ENCODE peak calls at places on chromosomes 16 and 17, in seven cellular contexts. A is body of pancreas; W is cardiac muscle cell; P is CD8-positive, alpha-beta T cell; X is aorta; O is A673; S is keratinocyte. C is an unnamed sample.

GRCh38 chr17:72725432-72726068 is 366.9 kb downstream of the SLC39A11 start:
- DNase-seq in A (peak; percentile 49), W (peak; percentile 69), P (peak; percentile 32), X (no peak), O (peak; percentile 60), S (peak; percentile 42), C (no peak)

GRCh38 chr17:614637-615546 is 99.7 kb downstream of the VPS53 start:
- DNase-seq in A (peak; percentile 27), W (no peak), P (no peak), X (no peak), O (no peak), S (peak; percentile 42), C (peak; percentile 78)

GRCh38 chr17:55351027-55351625 is 70.5 kb downstream of the MMD start:
- DNase-seq in A (no peak), W (peak; percentile 12), P (no peak), X (no peak), O (no peak), S (no peak), C (no peak)

GRCh38 chr16:53061256-53061655 is 6.5 kb downstream of the CHD9 start:
- DNase-seq in A (no peak), W (no peak), P (no peak), X (no peak), O (no peak), S (no peak), C (no peak)

GRCh38 chr16:3094289-3095027 is 4.6 kb downstream of the ZSCAN10 start:
- DNase-seq in A (peak; percentile 60), W (peak; percentile 63), P (peak; percentile 59), X (no peak), O (peak; percentile 74), S (no peak), C (no peak)

GRCh38 chr17:2963332-2964027 is 99.9 kb downstream of the OR1D5 start:
- DNase-seq in A (no peak), W (no peak), P (no peak), X (no peak), O (no peak), S (no peak), C (no peak)

GRCh38 chr16:78321611-78322010 is 222.2 kb downstream of the WWOX start:
- DNase-seq in A (peak; percentile 7), W (no peak), P (no peak), X (no peak), O (no peak), S (no peak), C (no peak)

GRCh38 chr16:56708418-56708817 is 21.5 kb upstream of the NUP93 start:
- DNase-seq in A (no peak), W (no peak), P (peak; percentile 72), X (no peak), O (no peak), S (no peak), C (no peak)

GRCh38 chr16:79542196-79542859 is 58.2 kb downstream of the MAF start:
- DNase-seq in A (peak; percentile 66), W (no peak), P (no peak), X (no peak), O (no peak), S (no peak), C (no peak)

GRCh38 chr16:30758988-30759461 is 2.8 kb downstream of the CFAP119 start:
- DNase-seq in A (peak; percentile 36), W (no peak), P (no peak), X (no peak), O (no peak), S (no peak), C (no peak)

GRCh38 chr17:14080847-14081251 is 11.5 kb downstream of the COX10 start:
- DNase-seq in A (no peak), W (no peak), P (no peak), X (no peak), O (no peak), S (no peak), C (no peak)

GRCh38 chr16:66248096-66248495 is 118.4 kb upstream of the CDH5 start:
- DNase-seq in A (peak; percentile 37), W (peak; percentile 90), P (no peak), X (peak; percentile 83), O (peak; percentile 61), S (no peak), C (no peak)

GRCh38 chr17:42928714-42929496 is 28.3 kb downstream of the G6PC1 start:
- DNase-seq in A (peak; percentile 86), W (peak; percentile 90), P (no peak), X (no peak), O (peak; percentile 70), S (peak; percentile 32), C (peak; percentile 20)

GRCh38 chr16:11871193-11871592 is 19.9 kb upstream of the RSL1D1 start:
- DNase-seq in A (no peak), W (peak; percentile 48), P (no peak), X (no peak), O (peak; percentile 44), S (no peak), C (no peak)

GRCh38 chr17:67105213-67105612 is 60.9 kb downstream of the CACNG1 start:
- DNase-seq in A (no peak), W (peak; percentile 80), P (no peak), X (no peak), O (no peak), S (no peak), C (peak; percentile 2)

GRCh38 chr17:51618485-51618884 is 358.1 kb downstream of the UTP18 start:
- DNase-seq in A (no peak), W (no peak), P (no peak), X (no peak), O (no peak), S (no peak), C (no peak)

GRCh38 chr17:18910881-18911280 is 41.1 kb upstream of the SLC5A10 start:
- DNase-seq in A (no peak), W (no peak), P (no peak), X (no peak), O (no peak), S (no peak), C (no peak)

GRCh38 chr16:4865231-4865860 is 18.1 kb downstream of the UBN1 start:
- DNase-seq in A (no peak), W (no peak), P (no peak), X (no peak), O (no peak), S (no peak), C (no peak)

DNA sequence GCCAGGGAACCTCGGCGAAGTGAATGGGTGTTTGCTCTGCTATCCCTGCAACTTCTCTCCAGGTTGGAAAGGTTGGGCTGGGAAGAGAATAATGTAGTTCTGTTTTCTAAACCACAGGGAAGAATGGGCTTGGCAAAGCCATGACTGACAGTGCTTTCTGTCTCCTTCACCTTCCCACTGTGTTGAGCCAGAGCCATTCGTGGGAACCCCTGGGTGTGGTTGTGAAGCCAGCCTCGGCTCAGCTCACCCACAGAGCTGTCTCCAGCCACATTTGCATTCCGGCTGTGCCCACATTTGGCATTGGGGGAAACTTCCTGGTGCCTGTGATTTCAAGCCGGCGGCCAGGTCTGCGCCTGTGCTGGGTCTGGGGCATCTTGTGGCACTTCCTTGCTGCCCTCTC is 39.9 kb downstream of the BAIAP2 start:
- DNase-seq in A (no peak), W (no peak), P (no peak), X (no peak), O (no peak), S (no peak), C (no peak)
- H3K27ac ChIP-seq in A (no peak overlapping the region), W (no peak overlapping the region), P (no peak overlapping the region), X (no peak overlapping the region), O (no peak overlapping the region), S (no peak overlapping the region), C (no peak overlapping the region)

DNA sequence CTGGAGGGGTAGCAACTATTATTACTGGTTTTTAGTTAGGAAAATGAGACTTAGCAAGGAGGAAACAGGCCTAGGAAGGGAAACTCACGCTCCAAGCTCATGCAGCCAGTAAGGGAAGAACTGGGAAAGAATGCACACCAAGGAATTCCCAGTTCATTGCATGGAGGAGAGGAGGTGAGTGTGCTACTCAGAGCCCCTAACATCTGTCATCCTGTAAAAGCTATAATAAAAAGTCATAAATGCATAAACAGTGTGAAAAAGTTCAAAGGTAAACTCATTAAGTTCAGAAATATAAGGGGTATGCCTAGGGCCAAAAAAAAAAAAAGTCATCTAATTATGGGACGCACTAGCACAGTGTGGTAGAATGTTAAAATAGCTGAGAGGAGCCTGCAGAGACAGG is 25.9 kb downstream of the TMEM98 start:
- DNase-seq in A (no peak), W (no peak), P (no peak), X (no peak), O (no peak), S (no peak), C (no peak)
- H3K27ac ChIP-seq in A (peak overlapping the region; percentile 71), W (no peak overlapping the region), P (no peak overlapping the region), X (no peak overlapping the region), O (no peak overlapping the region), S (no peak overlapping the region), C (no peak overlapping the region)

GRCh38 chr17:49976828-49977202 is 7.8 kb downstream of the DLX4 start:
- DNase-seq in A (no peak), W (no peak), P (no peak), X (no peak), O (no peak), S (no peak), C (no peak)
- H3K27ac ChIP-seq in A (no peak overlapping the region), W (no peak overlapping the region), P (no peak overlapping the region), X (no peak overlapping the region), O (no peak overlapping the region), S (no peak overlapping the region), C (no peak overlapping the region)

GRCh38 chr17:77147357-77147801 is 6.6 kb downstream of the SEC14L1 start:
- DNase-seq in A (peak; percentile 49), W (no peak), P (no peak), X (no peak), O (no peak), S (no peak), C (no peak)
- H3K27ac ChIP-seq in A (peak overlapping the region; percentile 88), W (peak overlapping the region; percentile 87), P (no peak overlapping the region), X (no peak overlapping the region), O (no peak overlapping the region), S (no peak overlapping the region), C (no peak overlapping the region)

GRCh38 chr16:27257271-27257670 is 11.3 kb downstream of the NSMCE1 start:
- DNase-seq in A (no peak), W (no peak), P (no peak), X (no peak), O (no peak), S (no peak), C (no peak)

GRCh38 chr16:27254262-27254811 is 14.2 kb downstream of the NSMCE1 start:
- DNase-seq in A (no peak), W (no peak), P (no peak), X (no peak), O (no peak), S (no peak), C (no peak)

GRCh38 chr16:27259710-27260109 is 8.9 kb downstream of the NSMCE1 start:
- DNase-seq in A (no peak), W (no peak), P (no peak), X (no peak), O (no peak), S (no peak), C (no peak)

GRCh38 chr16:27256861-27257260 is 11.7 kb downstream of the NSMCE1 start:
- DNase-seq in A (no peak), W (no peak), P (no peak), X (no peak), O (no peak), S (no peak), C (no peak)

DNA sequence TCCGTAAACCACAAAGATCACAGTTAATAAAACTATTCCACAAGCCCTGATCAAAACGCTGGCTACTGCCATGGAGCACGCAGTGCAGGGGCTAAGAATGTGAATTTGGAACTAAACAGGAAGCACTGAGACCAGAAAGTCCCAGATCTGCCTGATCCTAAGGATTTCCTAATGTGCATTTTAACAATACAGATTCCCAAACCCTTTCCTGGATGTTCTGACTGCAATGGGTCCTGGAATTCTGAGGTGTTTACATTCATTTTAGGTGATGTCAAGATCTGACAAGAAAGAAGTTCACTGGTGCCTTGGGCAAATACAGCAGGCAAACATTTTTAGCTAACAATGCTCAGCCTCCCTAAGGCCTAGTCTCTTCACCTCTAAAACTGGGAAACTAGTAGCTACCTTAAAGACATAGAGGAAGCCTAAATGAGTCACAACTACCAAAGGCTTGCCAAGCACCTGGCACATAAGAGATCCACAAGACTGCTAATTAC is 10.3 kb downstream of the NSMCE1 start:
- DNase-seq in A (no peak), W (peak; percentile 13), P (no peak), X (no peak), O (no peak), S (peak; percentile 52), C (peak; percentile 6)
- H3K27ac ChIP-seq in A (no peak overlapping the region), W (no peak overlapping the region), P (no peak overlapping the region), X (no peak overlapping the region), O (no peak overlapping the region), S (peak overlapping the region; percentile 50), C (peak overlapping the region; percentile 45)

C was measured in epithelial cell of prostate.